ENCODE peak calls at places on chromosomes 11 and 22, in nine cellular contexts. One of them, this sample, is unnamed.
A peak's percentile ranks its signal among the peaks of the same experiment; 100 is the strongest.

GRCh38 chr22:29722587-29722986 is 2.8 kb downstream of the CABP7 start:
- DNase-seq in central memory CD4-positive, alpha-beta T cell: no peak
- DNase-seq in endothelial cell: no peak
- DNase-seq in EH: no peak
- DNase-seq in NCI-H2081: no peak
- DNase-seq in activated T-cell treated with anti-CD3 and anti-CD28 coated beads for 1 hour: no peak
- DNase-seq in heart right ventricle: no peak
- DNase-seq in stimulated activated CD8-positive, alpha-beta memory T cell treated with anti-CD3 and anti-CD28 coated beads, Interleukin-2, amount 100 ng/mL, for 1 hour: no peak
- DNase-seq in HEK293T: no peak
- DNase-seq in this sample: no peak

GRCh38 chr11:74138021-74138420 is 32.8 kb downstream of the C2CD3 start:
- DNase-seq in central memory CD4-positive, alpha-beta T cell: no peak
- DNase-seq in endothelial cell: no peak
- DNase-seq in EH: peak; percentile 68
- DNase-seq in NCI-H2081: no peak
- DNase-seq in activated T-cell treated with anti-CD3 and anti-CD28 coated beads for 1 hour: no peak
- DNase-seq in heart right ventricle: no peak
- DNase-seq in stimulated activated CD8-positive, alpha-beta memory T cell treated with anti-CD3 and anti-CD28 coated beads, Interleukin-2, amount 100 ng/mL, for 1 hour: no peak
- DNase-seq in HEK293T: no peak
- DNase-seq in this sample: no peak

GRCh38 chr22:41848468-41848867 is 15.6 kb downstream of the SREBF2 start:
- DNase-seq in central memory CD4-positive, alpha-beta T cell: no peak
- DNase-seq in endothelial cell: no peak
- DNase-seq in EH: no peak
- DNase-seq in NCI-H2081: no peak
- DNase-seq in activated T-cell treated with anti-CD3 and anti-CD28 coated beads for 1 hour: no peak
- DNase-seq in heart right ventricle: no peak
- DNase-seq in stimulated activated CD8-positive, alpha-beta memory T cell treated with anti-CD3 and anti-CD28 coated beads, Interleukin-2, amount 100 ng/mL, for 1 hour: no peak
- DNase-seq in HEK293T: no peak
- DNase-seq in this sample: no peak

GRCh38 chr22:46619830-46620501 is at the start of gene GRAMD4:
- DNase-seq in central memory CD4-positive, alpha-beta T cell: no peak
- DNase-seq in endothelial cell: no peak
- DNase-seq in EH: no peak
- DNase-seq in NCI-H2081: no peak
- DNase-seq in activated T-cell treated with anti-CD3 and anti-CD28 coated beads for 1 hour: no peak
- DNase-seq in heart right ventricle: peak; percentile 74
- DNase-seq in stimulated activated CD8-positive, alpha-beta memory T cell treated with anti-CD3 and anti-CD28 coated beads, Interleukin-2, amount 100 ng/mL, for 1 hour: no peak
- DNase-seq in HEK293T: no peak
- DNase-seq in this sample: no peak

GRCh38 chr11:43021466-43021865 is 290.3 kb upstream of the API5 start:
- DNase-seq in central memory CD4-positive, alpha-beta T cell: no peak
- DNase-seq in endothelial cell: peak; percentile 15
- DNase-seq in EH: no peak
- DNase-seq in NCI-H2081: no peak
- DNase-seq in activated T-cell treated with anti-CD3 and anti-CD28 coated beads for 1 hour: no peak
- DNase-seq in heart right ventricle: no peak
- DNase-seq in stimulated activated CD8-positive, alpha-beta memory T cell treated with anti-CD3 and anti-CD28 coated beads, Interleukin-2, amount 100 ng/mL, for 1 hour: no peak
- DNase-seq in HEK293T: no peak
- DNase-seq in this sample: no peak

GRCh38 chr11:68798221-68798813 is 43.4 kb downstream of the CPT1A start:
- DNase-seq in central memory CD4-positive, alpha-beta T cell: no peak
- DNase-seq in endothelial cell: peak; percentile 72
- DNase-seq in EH: peak; percentile 25
- DNase-seq in NCI-H2081: no peak
- DNase-seq in activated T-cell treated with anti-CD3 and anti-CD28 coated beads for 1 hour: peak; percentile 50
- DNase-seq in heart right ventricle: no peak
- DNase-seq in stimulated activated CD8-positive, alpha-beta memory T cell treated with anti-CD3 and anti-CD28 coated beads, Interleukin-2, amount 100 ng/mL, for 1 hour: peak; percentile 18
- DNase-seq in HEK293T: peak; percentile 73
- DNase-seq in this sample: no peak

GRCh38 chr11:61949169-61950034 is 749 bp upstream of the BEST1 start:
- DNase-seq in central memory CD4-positive, alpha-beta T cell: no peak
- DNase-seq in endothelial cell: no peak
- DNase-seq in EH: peak; percentile 97
- DNase-seq in NCI-H2081: peak; percentile 71
- DNase-seq in activated T-cell treated with anti-CD3 and anti-CD28 coated beads for 1 hour: no peak
- DNase-seq in heart right ventricle: peak; percentile 78
- DNase-seq in stimulated activated CD8-positive, alpha-beta memory T cell treated with anti-CD3 and anti-CD28 coated beads, Interleukin-2, amount 100 ng/mL, for 1 hour: no peak
- DNase-seq in HEK293T: peak; percentile 79
- DNase-seq in this sample: peak; percentile 86

GRCh38 chr11:68321293-68322030 is 9.1 kb downstream of the LRP5 start:
- DNase-seq in central memory CD4-positive, alpha-beta T cell: no peak
- DNase-seq in endothelial cell: no peak
- DNase-seq in EH: no peak
- DNase-seq in NCI-H2081: no peak
- DNase-seq in activated T-cell treated with anti-CD3 and anti-CD28 coated beads for 1 hour: no peak
- DNase-seq in heart right ventricle: no peak
- DNase-seq in stimulated activated CD8-positive, alpha-beta memory T cell treated with anti-CD3 and anti-CD28 coated beads, Interleukin-2, amount 100 ng/mL, for 1 hour: no peak
- DNase-seq in HEK293T: no peak
- DNase-seq in this sample: no peak

GRCh38 chr22:29621761-29622526 is 18.5 kb downstream of the NF2 start:
- DNase-seq in central memory CD4-positive, alpha-beta T cell: no peak
- DNase-seq in endothelial cell: no peak
- DNase-seq in EH: peak; percentile 98
- DNase-seq in NCI-H2081: no peak
- DNase-seq in activated T-cell treated with anti-CD3 and anti-CD28 coated beads for 1 hour: no peak
- DNase-seq in heart right ventricle: no peak
- DNase-seq in stimulated activated CD8-positive, alpha-beta memory T cell treated with anti-CD3 and anti-CD28 coated beads, Interleukin-2, amount 100 ng/mL, for 1 hour: no peak
- DNase-seq in HEK293T: no peak
- DNase-seq in this sample: peak; percentile 92

GRCh38 chr22:49369726-49370717 is 457.7 kb downstream of the BRD1 start:
- DNase-seq in central memory CD4-positive, alpha-beta T cell: no peak
- DNase-seq in endothelial cell: peak; percentile 1
- DNase-seq in EH: no peak
- DNase-seq in NCI-H2081: no peak
- DNase-seq in activated T-cell treated with anti-CD3 and anti-CD28 coated beads for 1 hour: no peak
- DNase-seq in heart right ventricle: no peak
- DNase-seq in stimulated activated CD8-positive, alpha-beta memory T cell treated with anti-CD3 and anti-CD28 coated beads, Interleukin-2, amount 100 ng/mL, for 1 hour: no peak
- DNase-seq in HEK293T: no peak
- DNase-seq in this sample: no peak

GRCh38 chr22:46214149-46214548 is 35.9 kb downstream of the CDPF1 start:
- DNase-seq in central memory CD4-positive, alpha-beta T cell: no peak
- DNase-seq in endothelial cell: no peak
- DNase-seq in EH: no peak
- DNase-seq in NCI-H2081: no peak
- DNase-seq in activated T-cell treated with anti-CD3 and anti-CD28 coated beads for 1 hour: no peak
- DNase-seq in heart right ventricle: no peak
- DNase-seq in stimulated activated CD8-positive, alpha-beta memory T cell treated with anti-CD3 and anti-CD28 coated beads, Interleukin-2, amount 100 ng/mL, for 1 hour: no peak
- DNase-seq in HEK293T: no peak
- DNase-seq in this sample: no peak

GRCh38 chr11:20003357-20003756 is 156.9 kb downstream of the DBX1 start:
- DNase-seq in central memory CD4-positive, alpha-beta T cell: no peak
- DNase-seq in endothelial cell: no peak
- DNase-seq in EH: no peak
- DNase-seq in NCI-H2081: no peak
- DNase-seq in activated T-cell treated with anti-CD3 and anti-CD28 coated beads for 1 hour: no peak
- DNase-seq in heart right ventricle: no peak
- DNase-seq in stimulated activated CD8-positive, alpha-beta memory T cell treated with anti-CD3 and anti-CD28 coated beads, Interleukin-2, amount 100 ng/mL, for 1 hour: no peak
- DNase-seq in HEK293T: no peak
- DNase-seq in this sample: no peak

GRCh38 chr11:7175007-7175406 is 76.7 kb upstream of the SYT9 start:
- DNase-seq in central memory CD4-positive, alpha-beta T cell: no peak
- DNase-seq in endothelial cell: no peak
- DNase-seq in EH: no peak
- DNase-seq in NCI-H2081: no peak
- DNase-seq in activated T-cell treated with anti-CD3 and anti-CD28 coated beads for 1 hour: no peak
- DNase-seq in heart right ventricle: no peak
- DNase-seq in stimulated activated CD8-positive, alpha-beta memory T cell treated with anti-CD3 and anti-CD28 coated beads, Interleukin-2, amount 100 ng/mL, for 1 hour: no peak
- DNase-seq in HEK293T: no peak
- DNase-seq in this sample: no peak

This sample was measured in NCI-H446 treated with DMSO at 0.1 percent for 48 hours.